ENCODE peak calls at places on chromosomes 13 and 19, in six cellular contexts. D is stimulated activated CD4-positive, alpha-beta T cell treated with anti-CD3 and anti-CD28 coated beads, Interleukin-2, amount 100 ng/mL, for 48 hours; O is fibroblast of gingiva; C is activated B cell treated with CpG ODN at 0.5 μM for 24 hours; B is stimulated activated naive CD8-positive, alpha-beta T cell treated with anti-CD3 and anti-CD28 coated beads, Interleukin-15, amount 100 ng/mL, for 72 hours; N is germinal center. U is an unnamed sample.

GRCh38 chr13:19158006-19158405 is 23.6 kb downstream of the TUBA3C start:
- DNase-seq in O (no peak), C (no peak), B (no peak), N (no peak), D (no peak), U (no peak)

GRCh38 chr13:33483471-33483870 is 197.9 kb upstream of the STARD13 start:
- DNase-seq in O (no peak), D (no peak), C (no peak), B (no peak), N (no peak), U (no peak)

GRCh38 chr19:7681336-7682174 is 922 bp downstream of the TRAPPC5 start:
- DNase-seq in B (peak), D (peak), O (peak), N (peak), C (peak), U (peak)

GRCh38 chr13:69641773-69642172 is 465.9 kb upstream of the ATXN8OS start:
- DNase-seq in C (no peak), N (no peak), B (no peak), O (no peak), D (no peak), U (no peak)

GRCh38 chr13:105432408-105432807 is 1103.1 kb downstream of the EFNB2 start:
- DNase-seq in D (no peak), O (no peak), B (no peak), C (no peak), N (no peak), U (no peak)

GRCh38 chr13:42063105-42063504 is 14.7 kb downstream of the DGKH start:
- DNase-seq in D (no peak), C (no peak), B (no peak), O (no peak), N (no peak), U (no peak)

GRCh38 chr13:89880201-89880600 is 1467.3 kb upstream of the MIR17HG start:
- DNase-seq in B (no peak), O (no peak), C (no peak), N (no peak), D (no peak), U (no peak)

GRCh38 chr13:51202477-51203046 is 19.6 kb upstream of the FAM124A start:
- DNase-seq in N (no peak), D (no peak), B (no peak), O (no peak), C (no peak), U (no peak)

GRCh38 chr19:53980553-53981407 is 10.7 kb upstream of the CACNG6 start:
- DNase-seq in N (no peak), D (no peak), O (no peak), B (no peak), C (no peak), U (peak)

GRCh38 chr13:30045916-30046704 is 195.7 kb upstream of the UBL3 start:
- DNase-seq in D (no peak), B (no peak), C (no peak), N (no peak), O (no peak), U (no peak)

GRCh38 chr19:49949735-49950589 is 11.0 kb downstream of the SIGLEC11 start:
- DNase-seq in B (no peak), O (no peak), C (no peak), N (no peak), D (no peak), U (no peak)

U was measured in cerebellar cortex.